ENCODE peak calls at places on chromosomes 1 and 21, in four cellular contexts. Y is HepG2, F is K562, T is GM12878. X is an unnamed sample.
A peak's percentile ranks its signal among the peaks of the same experiment; 100 is the strongest.

GRCh38 chr1:184145083-184145482 is 93.6 kb downstream of the TSEN15 start:
- DNase-seq in Y (no peak), T (no peak), F (no peak), X (no peak)

GRCh38 chr1:27954186-27954585 is 5.6 kb upstream of the XKR8 start:
- DNase-seq in F (no peak), T (no peak), Y (no peak), X (no peak)

GRCh38 chr1:228064296-228064695 is 18.2 kb upstream of the ARF1 start:
- DNase-seq in F (no peak), T (no peak), Y (no peak), X (no peak)

GRCh38 chr21:41564871-41565281 is 56.9 kb upstream of the TMPRSS2 start:
- DNase-seq in F (no peak), T (no peak), Y (peak; percentile 7), X (no peak)

GRCh38 chr1:154407021-154407865 is 2.1 kb downstream of the IL6R start:
- DNase-seq in T (peak; percentile 77), F (no peak), Y (no peak), X (no peak)

GRCh38 chr1:1535298-1535988 is 5.0 kb downstream of the TMEM240 start:
- DNase-seq in T (no peak), F (peak; percentile 45), Y (no peak), X (no peak)

GRCh38 chr1:39835935-39836594 is 47.2 kb downstream of the TRIT1 start:
- DNase-seq in F (no peak), Y (no peak), T (no peak), X (no peak)

GRCh38 chr1:185406006-185406974 is 89.2 kb upstream of the IVNS1ABP start:
- DNase-seq in F (no peak), Y (no peak), T (no peak), X (no peak)

GRCh38 chr1:228259951-228260350 is 52.1 kb downstream of the OBSCN start:
- DNase-seq in Y (peak; percentile 14), T (no peak), F (peak; percentile 56), X (peak; percentile 16)

GRCh38 chr1:230011333-230012092 is 55.5 kb upstream of the GALNT2 start:
- DNase-seq in Y (no peak), F (no peak), T (no peak), X (no peak)

GRCh38 chr21:34018185-34018584 is 55.2 kb upstream of the MRPS6 start:
- DNase-seq in F (no peak), Y (no peak), T (no peak), X (no peak)

GRCh38 chr1:155105604-155106011 is 22.1 kb upstream of the EFNA1 start:
- DNase-seq in F (peak; percentile 4), Y (no peak), T (no peak), X (no peak)

GRCh38 chr1:207752456-207753132 is 740 bp downstream of the CD46 start:
- DNase-seq in Y (peak; percentile 87), F (no peak), T (no peak), X (peak; percentile 13)

GRCh38 chr1:27148591-27148990 is 6.3 kb downstream of the SLC9A1 start:
- DNase-seq in F (no peak), T (no peak), Y (no peak), X (no peak)

GRCh38 chr1:230270940-230271325 is 155.2 kb downstream of the PGBD5 start:
- DNase-seq in Y (no peak), F (no peak), T (no peak), X (no peak)

GRCh38 chr1:42524330-42524729 is 61.2 kb downstream of the CCDC30 start:
- DNase-seq in T (no peak), F (no peak), Y (no peak), X (no peak)

GRCh38 chr1:200808846-200809245 is 63.9 kb upstream of the GPR25 start:
- DNase-seq in F (no peak), T (no peak), Y (no peak), X (no peak)

GRCh38 chr21:15210235-15210678 is 145.5 kb upstream of the NRIP1 start:
- DNase-seq in F (peak; percentile 38), T (no peak), Y (peak; percentile 92), X (no peak)

GRCh38 chr1:26017606-26018005 is 4.0 kb upstream of the EXTL1 start:
- DNase-seq in Y (no peak), F (no peak), T (no peak), X (no peak)

GRCh38 chr1:181483084-181483559 is at the start of gene CACNA1E:
- DNase-seq in F (no peak), T (no peak), Y (no peak), X (no peak)

GRCh38 chr1:30704271-30704670 is 19.1 kb downstream of the MATN1 start:
- DNase-seq in T (no peak), F (no peak), Y (no peak), X (no peak)

GRCh38 chr1:173093721-173094450 is 43.1 kb upstream of the TNFSF18 start:
- DNase-seq in T (no peak), Y (no peak), F (no peak), X (no peak)

GRCh38 chr1:234863596-234863995 is 253.6 kb upstream of the IRF2BP2 start:
- DNase-seq in Y (no peak), F (no peak), T (no peak), X (no peak)

GRCh38 chr1:161958425-161958824 is 65.2 kb downstream of the OLFML2B start:
- DNase-seq in Y (no peak), T (no peak), F (no peak), X (no peak)

GRCh38 chr1:34777519-34778321 is 3.3 kb upstream of the GJB3 start:
- DNase-seq in T (no peak), F (no peak), Y (no peak), X (no peak)

GRCh38 chr1:65147424-65148177 is 402 bp upstream of the AK4 start:
- DNase-seq in F (peak; percentile 73), Y (no peak), T (no peak), X (peak; percentile 76)

GRCh38 chr1:196902344-196902743 is 14.5 kb downstream of the CFHR4 start:
- DNase-seq in Y (no peak), T (no peak), F (no peak), X (peak; percentile 12)

GRCh38 chr1:121586369-121587229 is 401.8 kb downstream of the SRGAP2C start:
- DNase-seq in T (no peak), F (no peak), Y (peak; percentile 97), X (no peak)

GRCh38 chr1:85448358-85448757 is 16.6 kb downstream of the DDAH1 start:
- DNase-seq in Y (no peak), T (no peak), F (no peak), X (no peak)

GRCh38 chr1:66752000-66752592 is at the start of gene DYNLT5:
- DNase-seq in T (no peak), F (no peak), Y (no peak), X (no peak)

GRCh38 chr1:31576201-31576669 is at the start of gene TINAGL1:
- DNase-seq in F (peak; percentile 58), T (no peak), Y (peak; percentile 81), X (no peak)

GRCh38 chr1:239732770-239733169 is 346.4 kb downstream of the CHRM3 start:
- DNase-seq in F (no peak), Y (no peak), T (no peak), X (no peak)

GRCh38 chr1:239736479-239736878 is 350.1 kb downstream of the CHRM3 start:
- DNase-seq in F (no peak), Y (no peak), T (no peak), X (no peak)

GRCh38 chr1:239735081-239735480 is 348.7 kb downstream of the CHRM3 start:
- DNase-seq in T (no peak), Y (no peak), F (no peak), X (no peak)

GRCh38 chr1:239731079-239731744 is 344.8 kb downstream of the CHRM3 start:
- DNase-seq in F (no peak), T (no peak), Y (no peak), X (no peak)

GRCh38 chr1:239733995-239734394 is 347.6 kb downstream of the CHRM3 start:
- DNase-seq in T (no peak), Y (no peak), F (no peak), X (no peak)
- TF ChIP-seq TARDBP in T (no peak), Y (no peak), F (no peak), X (no peak)

GRCh38 chr1:156749429-156750118 is 1.9 kb downstream of the HDGF start:
- DNase-seq in T (no peak), F (peak; percentile 62), Y (peak; percentile 41), X (no peak)

GRCh38 chr1:156750191-156750931 is 1.1 kb downstream of the HDGF start:
- DNase-seq in F (peak; percentile 38), Y (no peak), T (no peak), X (no peak)

GRCh38 chr1:156751724-156752481 is 428 bp upstream of the HDGF start:
- DNase-seq in F (peak; percentile 96), T (peak; percentile 82), Y (peak; percentile 90), X (peak; percentile 93)

GRCh38 chr1:156752843-156753486 is 1.5 kb upstream of the HDGF start:
- DNase-seq in T (no peak), Y (peak; percentile 51), F (no peak), X (no peak)

DNA sequence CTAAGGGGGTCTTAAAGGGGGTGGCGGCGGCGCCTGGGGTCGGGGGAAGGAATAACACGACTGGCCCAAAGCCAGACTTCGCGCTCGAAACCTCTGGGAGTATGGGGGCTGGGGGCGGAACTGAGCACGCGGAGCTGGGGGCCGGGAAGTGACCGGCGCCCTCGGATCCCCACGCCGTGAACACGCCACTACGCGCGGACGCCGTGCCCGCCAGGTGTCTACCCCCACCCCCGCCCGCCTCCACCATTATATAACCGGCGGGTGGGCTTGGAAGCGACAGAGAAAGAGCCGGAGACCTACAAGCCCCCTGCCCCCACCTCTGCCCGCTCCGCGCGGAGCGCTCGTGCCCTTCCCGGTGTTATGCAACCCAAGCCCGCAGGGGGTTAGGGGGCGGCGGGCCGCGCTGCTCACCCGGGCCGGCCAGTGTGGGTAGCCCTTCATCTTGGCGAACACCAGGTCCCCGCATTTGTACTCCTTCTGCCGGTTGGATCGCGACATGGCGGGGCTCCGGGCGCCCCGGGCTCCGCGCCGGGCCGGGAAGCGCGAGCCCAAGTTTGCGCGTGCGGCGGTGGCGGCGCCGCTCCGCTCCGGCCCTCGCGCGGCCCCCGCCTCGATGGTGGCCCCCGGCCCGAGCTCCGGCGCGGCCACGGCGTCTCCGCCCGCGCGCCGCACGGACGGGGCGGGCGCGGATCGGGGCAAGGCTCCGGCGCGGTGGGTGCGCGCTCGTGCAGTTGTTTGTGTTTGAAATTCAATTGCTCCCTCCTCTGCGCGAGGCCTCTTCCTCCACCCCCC is at the start of gene HDGF:
- DNase-seq in T (no peak), Y (no peak), F (peak; percentile 45), X (peak; percentile 48)
- TF ChIP-seq BHLHE40 in T (no peak), Y (peak; percentile 50), F (no peak), X (no peak)

DNA sequence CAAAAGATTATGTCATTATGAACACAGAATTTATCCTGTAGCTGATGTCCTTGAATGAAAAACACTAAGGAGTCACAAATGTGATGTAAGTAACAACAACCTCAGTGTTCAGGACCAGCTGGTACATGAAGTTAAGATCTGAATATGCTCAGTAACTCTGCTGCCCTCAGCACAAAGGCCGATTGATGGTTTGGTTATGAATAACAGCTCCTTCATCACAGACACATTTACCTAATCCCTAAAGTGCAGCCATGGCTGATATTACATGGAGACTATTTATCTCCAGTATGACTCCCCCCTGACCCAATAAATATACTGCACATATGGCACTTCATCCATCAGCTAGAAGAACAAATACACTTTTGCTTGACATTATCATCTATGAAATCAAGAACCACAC is 75.2 kb downstream of the PLPPR5 start:
- DNase-seq in F (no peak), T (no peak), Y (no peak), X (no peak)
- TF ChIP-seq TARDBP in F (no peak), T (no peak), Y (no peak), X (no peak)

GRCh38 chr1:87030740-87031400 is 116.4 kb downstream of the HS2ST1 start:
- DNase-seq in F (no peak), Y (no peak), T (no peak), X (no peak)

GRCh38 chr1:87028576-87028975 is 114.1 kb downstream of the HS2ST1 start:
- DNase-seq in F (no peak), Y (no peak), T (no peak), X (no peak)

GRCh38 chr1:87039096-87039495 is 124.7 kb downstream of the HS2ST1 start:
- DNase-seq in T (no peak), F (no peak), Y (no peak), X (no peak)

GRCh38 chr1:87034351-87034750 is 119.9 kb downstream of the HS2ST1 start:
- DNase-seq in Y (no peak), F (no peak), T (no peak), X (no peak)
- TF ChIP-seq BHLHE40 in Y (no peak), F (no peak), T (no peak), X (no peak)